ENCODE peak calls at places on chromosomes 1 and 21, in five cellular contexts. One of them, this sample, is unnamed.

GRCh38 chr21:15706686-15707085 is 23.1 kb upstream of the USP25 start:
- DNase-seq in heart left ventricle: no peak
- DNase-seq in BE2C: no peak
- DNase-seq in choroid plexus epithelial cell: peak
- DNase-seq in astrocyte: peak
- DNase-seq in this sample: peak

GRCh38 chr1:201454568-201454967 is 14.4 kb downstream of the PHLDA3 start:
- DNase-seq in heart left ventricle: no peak
- DNase-seq in BE2C: no peak
- DNase-seq in choroid plexus epithelial cell: no peak
- DNase-seq in astrocyte: no peak
- DNase-seq in this sample: no peak

GRCh38 chr21:25898671-25899070 is 163.9 kb downstream of the GABPA start:
- DNase-seq in heart left ventricle: no peak
- DNase-seq in BE2C: no peak
- DNase-seq in choroid plexus epithelial cell: peak
- DNase-seq in astrocyte: no peak
- DNase-seq in this sample: peak

GRCh38 chr21:18499761-18500376 is 96.3 kb upstream of the TMPRSS15 start:
- DNase-seq in heart left ventricle: no peak
- DNase-seq in BE2C: peak
- DNase-seq in choroid plexus epithelial cell: peak
- DNase-seq in astrocyte: peak
- DNase-seq in this sample: peak

GRCh38 chr1:44576456-44577150 is 97.7 kb downstream of the TMEM53 start:
- DNase-seq in heart left ventricle: no peak
- DNase-seq in BE2C: no peak
- DNase-seq in choroid plexus epithelial cell: peak
- DNase-seq in astrocyte: no peak
- DNase-seq in this sample: peak

GRCh38 chr21:45164838-45165237 is 90.5 kb downstream of the ADARB1 start:
- DNase-seq in heart left ventricle: no peak
- DNase-seq in BE2C: no peak
- DNase-seq in choroid plexus epithelial cell: no peak
- DNase-seq in astrocyte: no peak
- DNase-seq in this sample: no peak

GRCh38 chr1:36624466-36624865 is 141.8 kb upstream of the CSF3R start:
- DNase-seq in heart left ventricle: no peak
- DNase-seq in BE2C: no peak
- DNase-seq in choroid plexus epithelial cell: no peak
- DNase-seq in astrocyte: no peak
- DNase-seq in this sample: no peak

GRCh38 chr1:178379807-178380206 is 117.0 kb downstream of the CLEC20A start:
- DNase-seq in heart left ventricle: no peak
- DNase-seq in BE2C: no peak
- DNase-seq in choroid plexus epithelial cell: no peak
- DNase-seq in astrocyte: no peak
- DNase-seq in this sample: no peak

GRCh38 chr1:248844526-248844925 is 6.5 kb downstream of the ZNF672 start:
- DNase-seq in heart left ventricle: no peak
- DNase-seq in BE2C: no peak
- DNase-seq in choroid plexus epithelial cell: no peak
- DNase-seq in astrocyte: no peak
- DNase-seq in this sample: no peak

GRCh38 chr1:93552751-93553455 is 105.0 kb downstream of the FNBP1L start:
- DNase-seq in heart left ventricle: peak
- DNase-seq in BE2C: no peak
- DNase-seq in choroid plexus epithelial cell: peak
- DNase-seq in astrocyte: peak
- DNase-seq in this sample: peak

GRCh38 chr1:218486108-218486507 is 141.0 kb downstream of the TGFB2 start:
- DNase-seq in heart left ventricle: no peak
- DNase-seq in BE2C: no peak
- DNase-seq in choroid plexus epithelial cell: no peak
- DNase-seq in astrocyte: no peak
- DNase-seq in this sample: no peak

GRCh38 chr1:151485685-151486255 is 25.4 kb upstream of the CGN start:
- DNase-seq in heart left ventricle: no peak
- DNase-seq in BE2C: peak
- DNase-seq in choroid plexus epithelial cell: peak
- DNase-seq in astrocyte: no peak
- DNase-seq in this sample: peak

GRCh38 chr1:50980505-50980904 is 10.5 kb downstream of the CDKN2C start:
- DNase-seq in heart left ventricle: no peak
- DNase-seq in BE2C: no peak
- DNase-seq in choroid plexus epithelial cell: no peak
- DNase-seq in astrocyte: no peak
- DNase-seq in this sample: no peak

GRCh38 chr1:110798691-110799256 is 74.2 kb upstream of the CD53 start:
- DNase-seq in heart left ventricle: no peak
- DNase-seq in BE2C: peak
- DNase-seq in choroid plexus epithelial cell: no peak
- DNase-seq in astrocyte: no peak
- DNase-seq in this sample: no peak

GRCh38 chr1:45266151-45266801 is 59.9 kb upstream of the ZSWIM5 start:
- DNase-seq in heart left ventricle: peak
- DNase-seq in BE2C: no peak
- DNase-seq in choroid plexus epithelial cell: peak
- DNase-seq in astrocyte: peak
- DNase-seq in this sample: peak

GRCh38 chr1:156794506-156795373 is 21.9 kb downstream of the SH2D2A start:
- DNase-seq in heart left ventricle: no peak
- DNase-seq in BE2C: no peak
- DNase-seq in choroid plexus epithelial cell: peak
- DNase-seq in astrocyte: no peak
- DNase-seq in this sample: no peak

GRCh38 chr1:63913533-63913932 is 139.7 kb downstream of the ROR1 start:
- DNase-seq in heart left ventricle: peak
- DNase-seq in BE2C: no peak
- DNase-seq in choroid plexus epithelial cell: peak
- DNase-seq in astrocyte: no peak
- DNase-seq in this sample: no peak

GRCh38 chr1:26862781-26863676 is at the start of gene SFN:
- DNase-seq in heart left ventricle: no peak
- DNase-seq in BE2C: no peak
- DNase-seq in choroid plexus epithelial cell: no peak
- DNase-seq in astrocyte: no peak
- DNase-seq in this sample: no peak

GRCh38 chr1:174079796-174080195 is 57.6 kb upstream of the RC3H1 start:
- DNase-seq in heart left ventricle: no peak
- DNase-seq in BE2C: no peak
- DNase-seq in choroid plexus epithelial cell: no peak
- DNase-seq in astrocyte: no peak
- DNase-seq in this sample: no peak

GRCh38 chr1:154975409-154976205 is 1.1 kb downstream of the CKS1B start:
- DNase-seq in heart left ventricle: peak
- DNase-seq in BE2C: no peak
- DNase-seq in choroid plexus epithelial cell: peak
- DNase-seq in astrocyte: peak
- DNase-seq in this sample: peak

GRCh38 chr1:183195146-183195571 is 9.1 kb downstream of the LAMC2 start:
- DNase-seq in heart left ventricle: no peak
- DNase-seq in BE2C: no peak
- DNase-seq in choroid plexus epithelial cell: no peak
- DNase-seq in astrocyte: peak
- DNase-seq in this sample: peak

GRCh38 chr1:31781138-31782065 is 17.3 kb upstream of the ADGRB2 start:
- DNase-seq in heart left ventricle: peak
- DNase-seq in BE2C: peak
- DNase-seq in choroid plexus epithelial cell: no peak
- DNase-seq in astrocyte: peak
- DNase-seq in this sample: no peak

GRCh38 chr1:43354471-43354870 is 4.3 kb upstream of the CDC20 start:
- DNase-seq in heart left ventricle: no peak
- DNase-seq in BE2C: no peak
- DNase-seq in choroid plexus epithelial cell: no peak
- DNase-seq in astrocyte: no peak
- DNase-seq in this sample: no peak

GRCh38 chr1:231839999-231840398 is 213.4 kb downstream of the DISC1 start:
- DNase-seq in heart left ventricle: no peak
- DNase-seq in BE2C: no peak
- DNase-seq in choroid plexus epithelial cell: no peak
- DNase-seq in astrocyte: no peak
- DNase-seq in this sample: no peak

GRCh38 chr1:162690672-162691434 is 58.6 kb downstream of the DDR2 start:
- DNase-seq in heart left ventricle: peak
- DNase-seq in BE2C: no peak
- DNase-seq in choroid plexus epithelial cell: peak
- DNase-seq in astrocyte: peak
- DNase-seq in this sample: peak

GRCh38 chr1:202009326-202010031 is 908 bp upstream of the ELF3 start:
- DNase-seq in heart left ventricle: peak
- DNase-seq in BE2C: peak
- DNase-seq in choroid plexus epithelial cell: peak
- DNase-seq in astrocyte: peak
- DNase-seq in this sample: peak

GRCh38 chr1:48572632-48573258 is 100.7 kb upstream of the SPATA6 start:
- DNase-seq in heart left ventricle: peak
- DNase-seq in BE2C: peak
- DNase-seq in choroid plexus epithelial cell: peak
- DNase-seq in astrocyte: peak
- DNase-seq in this sample: peak

GRCh38 chr1:24391882-24392603 is 21.5 kb downstream of the STPG1 start:
- DNase-seq in heart left ventricle: peak
- DNase-seq in BE2C: peak
- DNase-seq in choroid plexus epithelial cell: peak
- DNase-seq in astrocyte: no peak
- DNase-seq in this sample: peak

GRCh38 chr21:33268392-33268735 is 2.2 kb downstream of the IL10RB start:
- DNase-seq in heart left ventricle: no peak
- DNase-seq in BE2C: no peak
- DNase-seq in choroid plexus epithelial cell: no peak
- DNase-seq in astrocyte: no peak
- DNase-seq in this sample: no peak

GRCh38 chr21:38768385-38769071 is 37.2 kb upstream of the ETS2 start:
- DNase-seq in heart left ventricle: no peak
- DNase-seq in BE2C: no peak
- DNase-seq in choroid plexus epithelial cell: peak
- DNase-seq in astrocyte: peak
- DNase-seq in this sample: peak
- TF ChIP-seq CTCF in heart left ventricle: no peak
- TF ChIP-seq CTCF in BE2C: no peak
- TF ChIP-seq CTCF in choroid plexus epithelial cell: peak
- TF ChIP-seq CTCF in astrocyte: no peak
- TF ChIP-seq CTCF in this sample: no peak

DNA sequence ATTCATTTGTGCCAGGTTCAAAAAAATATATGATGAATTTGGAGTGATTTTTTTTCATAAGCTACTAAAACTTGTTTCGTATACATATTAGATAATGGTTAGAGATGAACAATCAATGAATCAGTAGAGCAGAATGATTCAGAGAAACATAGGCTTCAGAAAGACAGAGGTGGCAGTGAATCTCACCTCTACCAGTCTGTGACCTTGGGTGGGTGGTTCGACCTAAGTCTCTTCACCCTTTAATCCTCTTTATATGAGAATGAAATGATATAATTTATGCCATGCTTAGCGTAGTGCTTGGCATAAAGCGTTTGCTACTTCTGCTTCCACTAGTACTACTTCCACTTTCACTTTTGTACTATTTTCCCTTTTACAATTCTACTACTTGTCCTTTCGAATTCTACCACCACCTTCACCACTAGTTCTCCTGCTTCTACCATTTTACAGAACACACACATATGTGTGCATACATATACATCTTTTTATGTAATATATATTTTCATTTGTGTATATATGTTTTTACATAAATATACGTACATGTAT is 45.1 kb downstream of the FYB2 start:
- DNase-seq in heart left ventricle: no peak
- DNase-seq in BE2C: no peak
- DNase-seq in choroid plexus epithelial cell: no peak
- DNase-seq in astrocyte: no peak
- DNase-seq in this sample: no peak
- H3K4me3 ChIP-seq in heart left ventricle: no peak
- H3K4me3 ChIP-seq in BE2C: no peak
- H3K4me3 ChIP-seq in choroid plexus epithelial cell: no peak
- H3K4me3 ChIP-seq in astrocyte: no peak
- H3K4me3 ChIP-seq in this sample: no peak

GRCh38 chr1:40096977-40097782 is at the start of gene PPT1:
- DNase-seq in heart left ventricle: peak
- DNase-seq in BE2C: peak
- DNase-seq in choroid plexus epithelial cell: peak
- DNase-seq in astrocyte: peak
- DNase-seq in this sample: peak
- TF ChIP-seq CTCF in heart left ventricle: no peak
- TF ChIP-seq CTCF in BE2C: no peak
- TF ChIP-seq CTCF in choroid plexus epithelial cell: peak
- TF ChIP-seq CTCF in astrocyte: peak
- TF ChIP-seq CTCF in this sample: peak

DNA sequence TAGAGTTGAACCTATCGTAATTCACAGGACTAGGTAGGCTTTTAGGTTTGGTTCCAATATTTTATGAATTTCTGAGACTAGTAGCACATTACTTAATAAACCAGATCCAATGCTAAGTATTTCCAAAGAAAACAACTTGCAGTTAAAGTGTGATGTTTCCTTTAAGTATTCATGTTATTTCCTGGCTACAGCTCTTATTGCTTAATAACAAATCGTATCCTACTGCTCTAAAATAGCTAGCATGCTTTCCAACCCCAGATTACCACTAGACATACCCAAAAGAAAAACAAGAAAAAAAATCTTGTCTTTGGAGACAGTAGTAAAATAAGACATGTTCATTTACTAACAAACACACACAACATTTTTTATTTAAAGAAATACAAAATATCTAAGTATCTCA is 898 bp downstream of the KRTAP27-1 start:
- DNase-seq in heart left ventricle: no peak
- DNase-seq in BE2C: no peak
- DNase-seq in choroid plexus epithelial cell: peak
- DNase-seq in astrocyte: no peak
- DNase-seq in this sample: peak
- H3K4me3 ChIP-seq in heart left ventricle: no peak
- H3K4me3 ChIP-seq in BE2C: no peak
- H3K4me3 ChIP-seq in choroid plexus epithelial cell: no peak
- H3K4me3 ChIP-seq in astrocyte: no peak
- H3K4me3 ChIP-seq in this sample: no peak

GRCh38 chr1:230760360-230760827 is 13.2 kb downstream of the CAPN9 start:
- DNase-seq in heart left ventricle: no peak
- DNase-seq in BE2C: no peak
- DNase-seq in choroid plexus epithelial cell: no peak
- DNase-seq in astrocyte: no peak
- DNase-seq in this sample: no peak
- TF ChIP-seq CTCF in heart left ventricle: no peak
- TF ChIP-seq CTCF in BE2C: no peak
- TF ChIP-seq CTCF in choroid plexus epithelial cell: no peak
- TF ChIP-seq CTCF in astrocyte: no peak
- TF ChIP-seq CTCF in this sample: no peak